ENCODE peak calls at places on chromosomes 6 and 20, in four cellular contexts. E, C, W and J are unnamed samples. For H3K4me1, the result is how much of the 10 kb centered on the place peaks cover.

GRCh38 chr6:130178692-130179091 is 44.1 kb downstream of the SAMD3 start:
- DNase-seq in E (no peak), C (no peak), W (no peak), J (no peak)

GRCh38 chr6:27126046-27126814 is 121.3 kb upstream of the PRSS16 start:
- DNase-seq in E (no peak), C (no peak), W (no peak), J (no peak)

GRCh38 chr20:45448250-45448649 is 21.3 kb upstream of the WFDC2 start:
- DNase-seq in E (no peak), C (no peak), W (no peak), J (no peak)

GRCh38 chr6:56456785-56457184 is 185.9 kb downstream of the DST start:
- DNase-seq in E (no peak), C (no peak), W (no peak), J (no peak)

GRCh38 chr6:36378936-36379335 is 8.5 kb downstream of the ETV7 start:
- DNase-seq in E (no peak), C (no peak), W (no peak), J (no peak)

GRCh38 chr6:35727206-35727934 is 9.5 kb upstream of the ARMC12 start:
- DNase-seq in E (peak), C (no peak), W (peak), J (no peak)

GRCh38 chr20:50724851-50725721 is 6.3 kb upstream of the PARD6B start:
- DNase-seq in E (peak), C (no peak), W (peak), J (no peak)

GRCh38 chr6:112927641-112928040 is 580.5 kb downstream of the RFPL4B start:
- DNase-seq in E (no peak), C (no peak), W (no peak), J (no peak)

GRCh38 chr20:61938839-61939690 is 126.6 kb downstream of the TAF4 start:
- DNase-seq in E (peak), C (no peak), W (no peak), J (no peak)

GRCh38 chr6:35624341-35625070 is 64.2 kb downstream of the FKBP5 start:
- DNase-seq in E (no peak), C (peak), W (peak), J (no peak)

GRCh38 chr6:10567256-10568041 is 46.3 kb downstream of the GCNT2 start:
- DNase-seq in E (no peak), C (no peak), W (no peak), J (no peak)

GRCh38 chr6:116268589-116269293 is 11.0 kb downstream of the TSPYL1 start:
- DNase-seq in E (no peak), C (peak), W (peak), J (no peak)

GRCh38 chr20:43916875-43917371 is 2.3 kb downstream of the TOX2 start:
- DNase-seq in E (no peak), C (no peak), W (no peak), J (no peak)

GRCh38 chr20:33681728-33682353 is 4.3 kb downstream of the E2F1 start:
- DNase-seq in E (no peak), C (no peak), W (no peak), J (no peak)

GRCh38 chr20:40562031-40562430 is 127.0 kb downstream of the MAFB start:
- DNase-seq in E (no peak), C (no peak), W (no peak), J (no peak)

GRCh38 chr6:134640229-134640628 is 309.7 kb downstream of the ALDH8A1 start:
- DNase-seq in E (no peak), C (no peak), W (no peak), J (no peak)

GRCh38 chr6:130831598-130831997 is 4.4 kb downstream of the SMLR1 start:
- DNase-seq in E (no peak), C (no peak), W (no peak), J (no peak)

GRCh38 chr20:24157213-24157612 is 168.6 kb upstream of the GGTLC1 start:
- DNase-seq in E (no peak), C (no peak), W (no peak), J (no peak)

GRCh38 chr6:80021591-80021990 is 17.1 kb downstream of the TTK start:
- DNase-seq in E (no peak), C (no peak), W (no peak), J (no peak)

GRCh38 chr20:49166534-49167449 is 21.3 kb downstream of the STAU1 start:
- DNase-seq in E (no peak), C (no peak), W (no peak), J (no peak)

GRCh38 chr6:56491606-56492328 is 150.9 kb downstream of the DST start:
- DNase-seq in E (peak), C (no peak), W (no peak), J (no peak)

GRCh38 chr6:3425574-3425973 is 31.3 kb downstream of the SLC22A23 start:
- DNase-seq in E (no peak), C (no peak), W (no peak), J (no peak)

GRCh38 chr6:138258197-138258596 is 39.9 kb upstream of the PBOV1 start:
- DNase-seq in E (no peak), C (no peak), W (no peak), J (no peak)

GRCh38 chr6:35500782-35501181 is 3.9 kb upstream of the TEAD3 start:
- DNase-seq in E (no peak), C (no peak), W (no peak), J (no peak)

GRCh38 chr20:50314936-50315335 is 124.3 kb downstream of the CEBPB start:
- DNase-seq in E (no peak), C (no peak), W (no peak), J (no peak)

GRCh38 chr6:107305391-107305790 is 154.0 kb downstream of the PDSS2 start:
- DNase-seq in E (no peak), C (no peak), W (no peak), J (no peak)

GRCh38 chr20:47289989-47290388 is 66.5 kb downstream of the ZMYND8 start:
- DNase-seq in E (no peak), C (no peak), W (no peak), J (no peak)

GRCh38 chr20:47293524-47294157 is 62.9 kb downstream of the ZMYND8 start:
- DNase-seq in E (no peak), C (no peak), W (no peak), J (no peak)

GRCh38 chr20:47289096-47289495 is 67.4 kb downstream of the ZMYND8 start:
- DNase-seq in E (no peak), C (no peak), W (no peak), J (no peak)

GRCh38 chr20:47295921-47296426 is 60.5 kb downstream of the ZMYND8 start:
- DNase-seq in E (no peak), C (no peak), W (no peak), J (no peak)

GRCh38 chr20:47292581-47292980 is 63.9 kb downstream of the ZMYND8 start:
- DNase-seq in E (no peak), C (no peak), W (no peak), J (no peak)
- H3K27ac ChIP-seq in E (no peak), C (no peak), W (no peak), J (no peak)

DNA sequence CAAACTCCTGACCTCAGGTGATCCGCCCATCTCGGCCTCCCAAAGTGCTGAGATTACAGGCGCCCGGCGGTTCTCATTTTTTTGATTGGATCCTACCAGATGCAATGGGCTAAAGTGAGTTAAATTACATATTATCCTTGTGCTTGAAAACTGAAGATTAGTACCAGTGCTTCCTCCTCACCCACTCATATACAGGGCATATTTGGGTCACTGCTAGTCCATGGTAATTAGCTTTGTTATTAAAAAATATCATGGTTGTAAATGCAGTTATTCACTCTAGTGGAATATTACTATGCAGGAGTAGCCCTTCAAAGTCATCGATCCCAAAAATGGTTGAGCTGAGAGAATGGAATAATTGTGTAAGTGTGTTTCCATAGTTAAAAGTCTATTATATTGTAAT is 26.5 kb downstream of the ZNF292 start:
- DNase-seq in E (no peak), C (no peak), W (no peak), J (no peak)
- H3K4me3 ChIP-seq in E (no peak), C (no peak), W (no peak), J (no peak)

DNA sequence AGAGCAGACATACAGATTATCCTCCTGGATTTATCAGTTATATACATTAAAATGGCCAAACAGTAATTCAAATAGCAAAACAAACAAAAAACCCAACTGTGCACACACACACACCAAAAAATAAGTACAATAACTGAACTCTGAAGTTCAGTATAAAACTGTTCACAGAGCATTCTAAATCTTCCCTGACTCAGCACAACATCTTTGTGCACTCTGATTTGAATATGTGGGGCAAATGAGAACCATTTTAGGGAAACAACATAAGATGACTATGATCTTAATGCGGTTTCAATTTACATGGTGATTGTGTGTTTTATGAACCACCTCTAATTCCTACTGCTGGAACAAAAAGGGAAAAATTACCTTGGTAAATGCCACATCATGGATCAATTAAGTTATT is 41.8 kb downstream of the PLAGL1 start:
- DNase-seq in E (no peak), C (no peak), W (no peak), J (no peak)
- H3K4me1 ChIP-seq in E (under half), C (under half), W (under half), J (under half)

GRCh38 chr6:164108092-164108491 is 693.6 kb downstream of the QKI start:
- DNase-seq in E (no peak), C (no peak), W (no peak), J (no peak)
- H3K27ac ChIP-seq in E (peak), C (no peak), W (no peak), J (no peak)

GRCh38 chr20:56766528-56766927 is 137.4 kb downstream of the TFAP2C start:
- DNase-seq in E (no peak), C (no peak), W (no peak), J (no peak)

GRCh38 chr20:56764671-56765070 is 135.6 kb downstream of the TFAP2C start:
- DNase-seq in E (no peak), C (no peak), W (no peak), J (no peak)

GRCh38 chr20:56762829-56763228 is 133.7 kb downstream of the TFAP2C start:
- DNase-seq in E (no peak), C (no peak), W (no peak), J (no peak)

GRCh38 chr20:56762401-56762800 is 133.3 kb downstream of the TFAP2C start:
- DNase-seq in E (no peak), C (no peak), W (no peak), J (no peak)

GRCh38 chr20:56765172-56766073 is 136.3 kb downstream of the TFAP2C start:
- DNase-seq in E (no peak), C (no peak), W (no peak), J (no peak)
- H3K4me3 ChIP-seq in E (no peak), C (no peak), W (no peak), J (no peak)

DNA sequence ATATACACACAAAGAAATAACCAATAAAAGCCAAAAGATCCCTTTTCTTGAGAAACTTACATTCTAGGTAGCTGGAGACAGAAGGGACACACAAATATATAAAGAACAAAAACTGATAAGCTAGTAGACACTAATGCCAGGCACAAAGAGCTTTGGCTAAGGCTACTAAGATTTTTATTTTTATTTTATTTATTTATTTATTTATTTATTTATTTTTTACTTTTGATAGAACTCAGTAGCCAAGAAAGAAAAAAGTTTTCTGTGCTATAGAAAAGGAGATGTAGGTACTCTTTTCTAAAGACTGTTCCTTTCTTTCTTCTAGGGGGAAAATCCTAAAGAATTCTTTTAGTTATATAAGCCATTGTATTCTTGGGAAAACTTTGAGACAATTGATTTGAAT is 34.1 kb downstream of the THEMIS start:
- DNase-seq in E (no peak), C (no peak), W (no peak), J (no peak)
- H3K4me1 ChIP-seq in E (under half), C (half or more), W (under half), J (under half)

DNA sequence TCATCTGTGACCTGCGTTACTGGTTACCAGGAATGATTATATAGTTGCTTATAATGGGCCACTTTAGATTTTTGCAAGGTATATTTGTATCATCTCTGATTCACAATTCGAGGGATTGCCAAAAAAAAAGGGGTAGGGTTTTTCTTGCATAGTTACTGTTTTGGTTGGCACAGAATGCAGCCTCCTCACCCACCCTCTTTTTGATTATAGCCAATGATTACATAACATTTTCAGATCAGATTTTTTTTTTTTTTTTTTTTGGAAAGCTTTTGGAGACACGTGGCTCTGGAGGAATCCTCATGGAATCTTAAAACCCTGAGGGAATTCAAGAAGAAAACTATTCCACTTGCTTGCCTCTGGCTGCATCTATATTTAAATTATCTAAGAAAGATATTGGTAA is 53.7 kb downstream of the UST start:
- DNase-seq in E (no peak), C (no peak), W (no peak), J (no peak)
- H3K27ac ChIP-seq in E (no peak), C (no peak), W (no peak), J (no peak)